ENCODE peak calls at places on chromosome 16, in six cellular contexts. O is T-helper 2 cell, X is cardiac fibroblast, Y is RPMI8226, B is fibroblast of pulmonary artery, E is GM10248. J is an unnamed sample.

GRCh38 chr16:15765880-15766279 is 90.9 kb downstream of the MYH11 start:
- DNase-seq in O (no peak), X (peak; percentile 42), Y (peak; percentile 64), B (peak; percentile 48), E (peak; percentile 80), J (no peak)

GRCh38 chr16:88705746-88706287 is 391 bp downstream of the RNF166 start:
- DNase-seq in O (no peak), X (no peak), Y (peak; percentile 46), B (no peak), E (no peak), J (no peak)

GRCh38 chr16:55035037-55035436 is 104.4 kb downstream of the IRX5 start:
- DNase-seq in O (no peak), X (no peak), Y (peak; percentile 68), B (no peak), E (peak; percentile 45), J (no peak)

GRCh38 chr16:22764662-22765302 is 49.2 kb upstream of the HS3ST2 start:
- DNase-seq in O (no peak), X (no peak), Y (no peak), B (no peak), E (no peak), J (no peak)

GRCh38 chr16:31273676-31274075 is 13.9 kb downstream of the ITGAM start:
- DNase-seq in O (no peak), X (no peak), Y (peak; percentile 28), B (no peak), E (peak; percentile 7), J (no peak)

GRCh38 chr16:47470211-47470610 is 9.1 kb downstream of the PHKB start:
- DNase-seq in O (no peak), X (no peak), Y (no peak), B (no peak), E (no peak), J (no peak)

GRCh38 chr16:87406495-87407088 is 14.5 kb downstream of the MAP1LC3B start:
- DNase-seq in O (no peak), X (no peak), Y (no peak), B (no peak), E (no peak), J (no peak)

GRCh38 chr16:1441391-1441829 is 2.9 kb downstream of the CCDC154 start:
- DNase-seq in O (no peak), X (no peak), Y (no peak), B (no peak), E (no peak), J (no peak)

GRCh38 chr16:1980026-1980769 is 1.1 kb downstream of the NOXO1 start:
- DNase-seq in O (no peak), X (no peak), Y (peak; percentile 78), B (no peak), E (no peak), J (no peak)

GRCh38 chr16:86072328-86073102 is 173.6 kb downstream of the IRF8 start:
- DNase-seq in O (no peak), X (peak; percentile 78), Y (peak; percentile 53), B (peak; percentile 82), E (peak; percentile 77), J (peak; percentile 39)

GRCh38 chr16:28572659-28573510 is 19.2 kb downstream of the SGF29 start:
- DNase-seq in O (no peak), X (peak; percentile 39), Y (no peak), B (peak; percentile 30), E (no peak), J (no peak)

GRCh38 chr16:9144106-9144505 is 52.7 kb downstream of the HAPSTR1 start:
- DNase-seq in O (no peak), X (no peak), Y (no peak), B (no peak), E (no peak), J (no peak)

GRCh38 chr16:11748404-11749254 is 6.0 kb upstream of the TXNDC11 start:
- DNase-seq in O (no peak), X (no peak), Y (peak; percentile 94), B (no peak), E (no peak), J (no peak)

GRCh38 chr16:11903906-11904305 is 11.8 kb downstream of the GSPT1 start:
- DNase-seq in O (no peak), X (no peak), Y (no peak), B (no peak), E (no peak), J (no peak)

GRCh38 chr16:2937170-2937569 is 25.4 kb downstream of the FLYWCH1 start:
- DNase-seq in O (no peak), X (no peak), Y (no peak), B (no peak), E (no peak), J (no peak)

GRCh38 chr16:2882460-2883026 is 472 bp upstream of the FLYWCH2 start:
- DNase-seq in O (peak; percentile 78), X (peak; percentile 99), Y (peak; percentile 99), B (peak; percentile 99), E (peak; percentile 95), J (peak; percentile 98)

GRCh38 chr16:61681124-61681523 is 355.1 kb downstream of the CDH8 start:
- DNase-seq in O (no peak), X (no peak), Y (no peak), B (no peak), E (no peak), J (no peak)

GRCh38 chr16:83109736-83110135 is 483.0 kb downstream of the CDH13 start:
- DNase-seq in O (no peak), X (no peak), Y (no peak), B (no peak), E (no peak), J (no peak)

GRCh38 chr16:88014954-88015805 is 63.9 kb downstream of the BANP start:
- DNase-seq in O (no peak), X (no peak), Y (no peak), B (no peak), E (no peak), J (peak; percentile 59)

GRCh38 chr16:17107450-17107849 is 363.3 kb downstream of the XYLT1 start:
- DNase-seq in O (no peak), X (no peak), Y (no peak), B (no peak), E (no peak), J (no peak)

GRCh38 chr16:29974291-29975133 is 844 bp downstream of the TAOK2 start:
- DNase-seq in O (no peak), X (peak; percentile 34), Y (peak; percentile 33), B (peak; percentile 32), E (peak; percentile 41), J (no peak)

GRCh38 chr16:73154063-73154870 is 106.3 kb upstream of the ZFHX3 start:
- DNase-seq in O (no peak), X (peak; percentile 70), Y (no peak), B (peak; percentile 59), E (no peak), J (no peak)

J was measured in RWPE2.